ENCODE peak calls at places on chromosome 1, in ten cellular contexts. One of them, this sample, is unnamed.

GRCh38 chr1:230822092-230822581 is 46.2 kb downstream of the C1orf198 start:
- DNase-seq in choroid plexus epithelial cell: no peak
- DNase-seq in MM.1S: no peak
- DNase-seq in Panc1: no peak
- DNase-seq in tibial artery: peak; percentile 80
- DNase-seq in BJ: peak; percentile 59
- DNase-seq in fibroblast of villous mesenchyme: peak; percentile 40
- DNase-seq in fibroblast of mammary gland: peak; percentile 88
- DNase-seq in cardiac muscle cell: no peak
- DNase-seq in fibroblast of lung: peak; percentile 12
- DNase-seq in this sample: no peak

GRCh38 chr1:165882168-165882837 is 54.9 kb downstream of the UCK2 start:
- DNase-seq in choroid plexus epithelial cell: no peak
- DNase-seq in MM.1S: no peak
- DNase-seq in Panc1: no peak
- DNase-seq in tibial artery: no peak
- DNase-seq in BJ: no peak
- DNase-seq in fibroblast of villous mesenchyme: no peak
- DNase-seq in fibroblast of mammary gland: no peak
- DNase-seq in cardiac muscle cell: no peak
- DNase-seq in fibroblast of lung: no peak
- DNase-seq in this sample: no peak

GRCh38 chr1:156961709-156962108 is 41.3 kb downstream of the LRRC71 start:
- DNase-seq in choroid plexus epithelial cell: no peak
- DNase-seq in MM.1S: peak; percentile 47
- DNase-seq in Panc1: no peak
- DNase-seq in tibial artery: no peak
- DNase-seq in BJ: no peak
- DNase-seq in fibroblast of villous mesenchyme: no peak
- DNase-seq in fibroblast of mammary gland: no peak
- DNase-seq in cardiac muscle cell: no peak
- DNase-seq in fibroblast of lung: no peak
- DNase-seq in this sample: no peak

GRCh38 chr1:66445492-66446181 is 88.3 kb upstream of the SGIP1 start:
- DNase-seq in choroid plexus epithelial cell: peak; percentile 20
- DNase-seq in MM.1S: peak; percentile 85
- DNase-seq in Panc1: no peak
- DNase-seq in tibial artery: no peak
- DNase-seq in BJ: no peak
- DNase-seq in fibroblast of villous mesenchyme: no peak
- DNase-seq in fibroblast of mammary gland: no peak
- DNase-seq in cardiac muscle cell: no peak
- DNase-seq in fibroblast of lung: no peak
- DNase-seq in this sample: no peak

GRCh38 chr1:65420590-65421340 is at the start of the genes LEPR and LEPROT:
- DNase-seq in choroid plexus epithelial cell: no peak
- DNase-seq in MM.1S: peak; percentile 18
- DNase-seq in Panc1: no peak
- DNase-seq in tibial artery: no peak
- DNase-seq in BJ: peak; percentile 58
- DNase-seq in fibroblast of villous mesenchyme: no peak
- DNase-seq in fibroblast of mammary gland: no peak
- DNase-seq in cardiac muscle cell: no peak
- DNase-seq in fibroblast of lung: no peak
- DNase-seq in this sample: no peak

GRCh38 chr1:31564606-31564989 is 11.7 kb upstream of the TINAGL1 start:
- DNase-seq in choroid plexus epithelial cell: no peak
- DNase-seq in MM.1S: no peak
- DNase-seq in Panc1: no peak
- DNase-seq in tibial artery: no peak
- DNase-seq in BJ: no peak
- DNase-seq in fibroblast of villous mesenchyme: no peak
- DNase-seq in fibroblast of mammary gland: no peak
- DNase-seq in cardiac muscle cell: no peak
- DNase-seq in fibroblast of lung: no peak
- DNase-seq in this sample: no peak

GRCh38 chr1:42730988-42731387 is 9.0 kb downstream of the CLDN19 start:
- DNase-seq in choroid plexus epithelial cell: no peak
- DNase-seq in MM.1S: no peak
- DNase-seq in Panc1: peak; percentile 13
- DNase-seq in tibial artery: no peak
- DNase-seq in BJ: no peak
- DNase-seq in fibroblast of villous mesenchyme: no peak
- DNase-seq in fibroblast of mammary gland: peak; percentile 14
- DNase-seq in cardiac muscle cell: no peak
- DNase-seq in fibroblast of lung: no peak
- DNase-seq in this sample: peak; percentile 63

GRCh38 chr1:117819301-117819700 is 110.1 kb downstream of the GDAP2 start:
- DNase-seq in choroid plexus epithelial cell: no peak
- DNase-seq in MM.1S: no peak
- DNase-seq in Panc1: no peak
- DNase-seq in tibial artery: no peak
- DNase-seq in BJ: no peak
- DNase-seq in fibroblast of villous mesenchyme: no peak
- DNase-seq in fibroblast of mammary gland: no peak
- DNase-seq in cardiac muscle cell: no peak
- DNase-seq in fibroblast of lung: no peak
- DNase-seq in this sample: no peak

GRCh38 chr1:169995993-169996392 is 78.5 kb downstream of the KIFAP3 start:
- DNase-seq in choroid plexus epithelial cell: no peak
- DNase-seq in MM.1S: no peak
- DNase-seq in Panc1: no peak
- DNase-seq in tibial artery: no peak
- DNase-seq in BJ: no peak
- DNase-seq in fibroblast of villous mesenchyme: no peak
- DNase-seq in fibroblast of mammary gland: no peak
- DNase-seq in cardiac muscle cell: no peak
- DNase-seq in fibroblast of lung: no peak
- DNase-seq in this sample: no peak

GRCh38 chr1:170001266-170001665 is 73.2 kb downstream of the KIFAP3 start:
- DNase-seq in choroid plexus epithelial cell: no peak
- DNase-seq in MM.1S: no peak
- DNase-seq in Panc1: no peak
- DNase-seq in tibial artery: no peak
- DNase-seq in BJ: peak; percentile 6
- DNase-seq in fibroblast of villous mesenchyme: peak; percentile 1
- DNase-seq in fibroblast of mammary gland: no peak
- DNase-seq in cardiac muscle cell: no peak
- DNase-seq in fibroblast of lung: peak; percentile 3
- DNase-seq in this sample: no peak

DNA sequence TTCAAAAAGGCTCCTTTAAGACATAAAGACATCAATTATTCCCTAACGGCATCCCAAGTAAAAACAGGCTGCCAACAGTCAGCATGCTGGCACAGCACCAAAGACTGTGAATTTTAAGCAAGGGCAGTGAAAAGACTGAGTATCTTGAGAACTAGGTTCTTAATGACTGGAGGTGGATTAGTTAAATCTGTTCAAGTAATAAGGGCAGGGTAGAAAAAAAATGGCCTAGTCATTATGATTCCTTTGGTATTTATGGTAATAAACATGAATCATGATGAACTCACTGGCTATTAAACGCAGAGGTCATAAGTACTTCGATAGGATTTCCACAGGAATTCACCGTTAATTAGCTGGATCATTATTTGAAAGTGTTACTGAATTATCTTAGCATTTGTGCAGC is 75.1 kb downstream of the KIFAP3 start:
- DNase-seq in choroid plexus epithelial cell: peak; percentile 44
- DNase-seq in MM.1S: no peak
- DNase-seq in Panc1: peak; percentile 17
- DNase-seq in tibial artery: peak; percentile 63
- DNase-seq in BJ: peak; percentile 91
- DNase-seq in fibroblast of villous mesenchyme: peak; percentile 72
- DNase-seq in fibroblast of mammary gland: peak; percentile 90
- DNase-seq in cardiac muscle cell: peak; percentile 48
- DNase-seq in fibroblast of lung: peak; percentile 96
- DNase-seq in this sample: peak; percentile 90
- H3K4me3 ChIP-seq in choroid plexus epithelial cell: no peak overlapping the region
- H3K4me3 ChIP-seq in MM.1S: no peak overlapping the region
- H3K4me3 ChIP-seq in Panc1: no peak overlapping the region
- H3K4me3 ChIP-seq in tibial artery: no peak overlapping the region
- H3K4me3 ChIP-seq in BJ: no peak overlapping the region
- H3K4me3 ChIP-seq in fibroblast of villous mesenchyme: no peak overlapping the region
- H3K4me3 ChIP-seq in fibroblast of mammary gland: no peak overlapping the region
- H3K4me3 ChIP-seq in cardiac muscle cell: no peak overlapping the region
- H3K4me3 ChIP-seq in fibroblast of lung: no peak overlapping the region
- H3K4me3 ChIP-seq in this sample: no peak overlapping the region

DNA sequence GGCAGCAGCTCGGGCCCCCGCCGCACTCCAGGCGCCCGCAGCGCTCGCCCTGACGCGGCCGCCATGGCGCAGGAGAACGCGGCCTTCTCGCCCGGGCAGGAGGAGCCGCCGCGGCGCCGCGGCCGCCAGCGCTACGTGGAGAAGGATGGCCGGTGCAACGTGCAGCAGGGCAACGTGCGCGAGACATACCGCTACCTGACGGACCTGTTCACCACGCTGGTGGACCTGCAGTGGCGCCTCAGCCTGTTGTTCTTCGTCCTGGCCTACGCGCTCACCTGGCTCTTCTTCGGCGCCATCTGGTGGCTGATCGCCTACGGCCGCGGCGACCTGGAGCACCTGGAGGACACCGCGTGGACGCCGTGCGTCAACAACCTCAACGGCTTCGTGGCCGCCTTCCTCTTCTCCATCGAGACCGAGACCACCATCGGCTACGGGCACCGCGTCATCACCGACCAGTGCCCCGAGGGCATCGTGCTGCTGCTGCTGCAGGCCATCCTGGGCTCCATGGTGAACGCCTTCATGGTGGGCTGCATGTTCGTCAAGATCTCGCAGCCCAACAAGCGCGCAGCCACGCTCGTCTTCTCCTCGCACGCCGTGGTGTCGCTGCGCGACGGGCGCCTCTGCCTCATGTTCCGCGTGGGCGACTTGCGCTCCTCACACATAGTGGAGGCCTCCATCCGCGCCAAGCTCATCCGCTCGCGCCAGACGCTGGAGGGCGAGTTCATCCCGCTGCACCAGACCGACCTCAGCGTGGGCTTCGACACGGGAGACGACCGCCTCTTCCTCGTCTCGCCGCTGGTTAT is 2.8 kb downstream of the KCNJ9 start:
- DNase-seq in choroid plexus epithelial cell: peak; percentile 45
- DNase-seq in MM.1S: peak; percentile 92
- DNase-seq in Panc1: no peak
- DNase-seq in tibial artery: no peak
- DNase-seq in BJ: no peak
- DNase-seq in fibroblast of villous mesenchyme: peak; percentile 13
- DNase-seq in fibroblast of mammary gland: peak; percentile 17
- DNase-seq in cardiac muscle cell: peak; percentile 34
- DNase-seq in fibroblast of lung: peak; percentile 29
- DNase-seq in this sample: peak; percentile 71
- TF ChIP-seq CTCF in choroid plexus epithelial cell: peak; percentile 77
- TF ChIP-seq CTCF in MM.1S: peak; percentile 98
- TF ChIP-seq CTCF in Panc1: peak; percentile 94
- TF ChIP-seq CTCF in tibial artery: peak; percentile 37
- TF ChIP-seq CTCF in BJ: peak; percentile 67
- TF ChIP-seq CTCF in fibroblast of villous mesenchyme: peak; percentile 48
- TF ChIP-seq CTCF in fibroblast of mammary gland: peak; percentile 44
- TF ChIP-seq CTCF in cardiac muscle cell: peak; percentile 62
- TF ChIP-seq CTCF in fibroblast of lung: peak; percentile 19
- TF ChIP-seq CTCF in this sample: peak; percentile 98

DNA sequence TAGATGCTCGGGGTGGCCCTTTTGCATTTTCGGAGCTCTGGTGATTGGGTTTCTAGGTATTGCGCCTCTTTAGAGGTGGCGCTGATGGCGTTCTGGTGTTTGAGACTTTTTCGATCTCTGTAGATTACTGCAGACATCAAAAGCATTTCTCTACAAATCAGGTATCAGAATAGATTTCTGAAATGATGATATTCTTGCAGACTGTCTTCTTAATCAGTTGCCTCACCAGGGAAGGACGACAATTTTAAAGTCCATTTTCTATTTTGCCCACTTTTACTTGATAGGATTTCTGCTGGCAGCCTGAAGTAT is 65.2 kb upstream of the VAMP3 start:
- DNase-seq in choroid plexus epithelial cell: no peak
- DNase-seq in MM.1S: no peak
- DNase-seq in Panc1: no peak
- DNase-seq in tibial artery: no peak
- DNase-seq in BJ: no peak
- DNase-seq in fibroblast of villous mesenchyme: no peak
- DNase-seq in fibroblast of mammary gland: no peak
- DNase-seq in cardiac muscle cell: no peak
- DNase-seq in fibroblast of lung: no peak
- DNase-seq in this sample: peak; percentile 7
- H3K4me3 ChIP-seq in choroid plexus epithelial cell: no peak overlapping the region
- H3K4me3 ChIP-seq in MM.1S: no peak overlapping the region
- H3K4me3 ChIP-seq in Panc1: peak overlapping the region; percentile 40
- H3K4me3 ChIP-seq in tibial artery: peak overlapping the region; percentile 56
- H3K4me3 ChIP-seq in BJ: no peak overlapping the region
- H3K4me3 ChIP-seq in fibroblast of villous mesenchyme: no peak overlapping the region
- H3K4me3 ChIP-seq in fibroblast of mammary gland: no peak overlapping the region
- H3K4me3 ChIP-seq in cardiac muscle cell: no peak overlapping the region
- H3K4me3 ChIP-seq in fibroblast of lung: no peak overlapping the region
- H3K4me3 ChIP-seq in this sample: peak overlapping the region; percentile 14

GRCh38 chr1:44631333-44631646 is 43.0 kb downstream of the TMEM53 start:
- DNase-seq in choroid plexus epithelial cell: no peak
- DNase-seq in MM.1S: no peak
- DNase-seq in Panc1: no peak
- DNase-seq in tibial artery: no peak
- DNase-seq in BJ: no peak
- DNase-seq in fibroblast of villous mesenchyme: no peak
- DNase-seq in fibroblast of mammary gland: no peak
- DNase-seq in cardiac muscle cell: no peak
- DNase-seq in fibroblast of lung: no peak
- DNase-seq in this sample: no peak

GRCh38 chr1:44632511-44633072 is 41.7 kb downstream of the TMEM53 start:
- DNase-seq in choroid plexus epithelial cell: peak; percentile 47
- DNase-seq in MM.1S: no peak
- DNase-seq in Panc1: no peak
- DNase-seq in tibial artery: no peak
- DNase-seq in BJ: no peak
- DNase-seq in fibroblast of villous mesenchyme: peak; percentile 19
- DNase-seq in fibroblast of mammary gland: no peak
- DNase-seq in cardiac muscle cell: peak; percentile 22
- DNase-seq in fibroblast of lung: no peak
- DNase-seq in this sample: no peak

GRCh38 chr1:44630116-44630515 is 44.2 kb downstream of the TMEM53 start:
- DNase-seq in choroid plexus epithelial cell: no peak
- DNase-seq in MM.1S: no peak
- DNase-seq in Panc1: no peak
- DNase-seq in tibial artery: no peak
- DNase-seq in BJ: no peak
- DNase-seq in fibroblast of villous mesenchyme: peak; percentile 5
- DNase-seq in fibroblast of mammary gland: peak; percentile 86
- DNase-seq in cardiac muscle cell: no peak
- DNase-seq in fibroblast of lung: peak; percentile 81
- DNase-seq in this sample: peak; percentile 46

GRCh38 chr1:44628962-44629756 is 45.1 kb downstream of the TMEM53 start:
- DNase-seq in choroid plexus epithelial cell: peak; percentile 55
- DNase-seq in MM.1S: no peak
- DNase-seq in Panc1: peak; percentile 89
- DNase-seq in tibial artery: no peak
- DNase-seq in BJ: peak; percentile 89
- DNase-seq in fibroblast of villous mesenchyme: peak; percentile 59
- DNase-seq in fibroblast of mammary gland: peak; percentile 99
- DNase-seq in cardiac muscle cell: peak; percentile 76
- DNase-seq in fibroblast of lung: peak; percentile 98
- DNase-seq in this sample: peak; percentile 82

DNA sequence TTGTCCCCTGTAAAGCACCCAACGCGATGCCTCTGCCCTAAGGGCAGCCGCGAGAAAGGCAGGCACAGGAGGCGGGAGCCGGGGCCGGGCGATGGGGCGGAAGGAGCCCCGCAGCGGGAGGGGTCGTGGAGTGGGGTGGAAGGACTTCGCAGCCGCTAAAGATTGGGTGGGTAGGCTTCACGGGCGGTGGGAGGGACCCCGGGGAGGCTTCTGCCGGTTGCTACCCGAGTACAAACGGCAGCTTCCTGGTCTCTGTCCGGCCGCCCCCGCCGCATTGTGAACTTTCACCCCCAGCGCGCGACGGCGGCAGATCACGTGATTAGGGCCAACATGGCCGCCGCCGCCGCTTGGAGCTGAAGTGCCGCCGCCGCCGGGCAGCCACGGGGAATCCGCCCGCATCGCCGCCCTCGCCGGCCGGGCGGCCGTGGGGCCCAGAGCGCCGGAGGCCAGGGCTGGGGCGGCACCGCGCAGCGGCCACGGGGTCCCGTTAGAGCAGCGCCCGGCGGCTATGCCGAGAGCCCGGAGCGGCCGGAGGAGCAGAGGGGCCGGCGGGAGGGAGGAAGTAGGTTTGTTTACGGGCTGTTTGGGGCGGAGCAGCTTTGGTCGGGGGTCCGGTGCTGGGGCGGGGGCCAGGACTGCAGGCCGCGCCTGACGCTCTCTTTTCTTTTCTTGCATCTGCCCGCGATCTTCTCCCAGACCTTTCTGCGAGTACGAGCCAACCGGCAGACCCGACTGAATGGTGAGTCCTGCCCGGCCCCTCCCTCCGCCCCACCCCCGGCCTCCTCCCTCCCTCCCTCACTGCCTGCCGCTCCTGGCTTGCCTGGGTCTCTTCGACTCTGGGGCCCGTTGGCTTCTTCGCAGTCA is 42.4 kb downstream of the TMEM53 start:
- DNase-seq in choroid plexus epithelial cell: peak; percentile 92
- DNase-seq in MM.1S: peak; percentile 85
- DNase-seq in Panc1: no peak
- DNase-seq in tibial artery: peak; percentile 93
- DNase-seq in BJ: no peak
- DNase-seq in fibroblast of villous mesenchyme: peak; percentile 85
- DNase-seq in fibroblast of mammary gland: peak; percentile 85
- DNase-seq in cardiac muscle cell: peak; percentile 92
- DNase-seq in fibroblast of lung: peak; percentile 86
- DNase-seq in this sample: peak; percentile 68
- TF ChIP-seq CTCF in choroid plexus epithelial cell: no peak
- TF ChIP-seq CTCF in MM.1S: no peak
- TF ChIP-seq CTCF in Panc1: no peak
- TF ChIP-seq CTCF in tibial artery: no peak
- TF ChIP-seq CTCF in BJ: no peak
- TF ChIP-seq CTCF in fibroblast of villous mesenchyme: no peak
- TF ChIP-seq CTCF in fibroblast of mammary gland: no peak
- TF ChIP-seq CTCF in cardiac muscle cell: no peak
- TF ChIP-seq CTCF in fibroblast of lung: no peak
- TF ChIP-seq CTCF in this sample: no peak

This sample was measured in bronchial epithelial cell.